ENCODE peak calls at places on chromosomes 2 and 18, in nine cellular contexts. One of them, this sample, is unnamed.
A peak's percentile ranks its signal among the peaks of the same experiment; 100 is the strongest.

GRCh38 chr2:17814601-17815000 is 1.7 kb upstream of the MSGN1 start:
- DNase-seq in tibial artery: no peak
- DNase-seq in PC-9: no peak
- DNase-seq in activated naive CD4-positive, alpha-beta T cell: no peak
- DNase-seq in ELR: no peak
- DNase-seq in HS-5: no peak
- DNase-seq in neural crest cell: no peak
- DNase-seq in Peyer's patch: no peak
- DNase-seq in AG20443: no peak
- DNase-seq in this sample: no peak

GRCh38 chr2:203732072-203732952 is 25.9 kb downstream of the CD28 start:
- DNase-seq in ELR: no peak
- DNase-seq in HS-5: no peak
- DNase-seq in AG20443: no peak
- DNase-seq in PC-9: no peak
- DNase-seq in neural crest cell: no peak
- DNase-seq in activated naive CD4-positive, alpha-beta T cell: no peak
- DNase-seq in Peyer's patch: no peak
- DNase-seq in tibial artery: no peak
- DNase-seq in this sample: no peak

GRCh38 chr2:116132833-116133232 is 1681.7 kb upstream of the DDX18 start:
- DNase-seq in HS-5: no peak
- DNase-seq in activated naive CD4-positive, alpha-beta T cell: no peak
- DNase-seq in neural crest cell: no peak
- DNase-seq in ELR: no peak
- DNase-seq in Peyer's patch: no peak
- DNase-seq in tibial artery: no peak
- DNase-seq in PC-9: no peak
- DNase-seq in AG20443: no peak
- DNase-seq in this sample: no peak

GRCh38 chr2:205593891-205594290 is 88.4 kb upstream of the NRP2 start:
- DNase-seq in PC-9: no peak
- DNase-seq in activated naive CD4-positive, alpha-beta T cell: no peak
- DNase-seq in tibial artery: no peak
- DNase-seq in AG20443: no peak
- DNase-seq in HS-5: no peak
- DNase-seq in Peyer's patch: no peak
- DNase-seq in neural crest cell: no peak
- DNase-seq in ELR: no peak
- DNase-seq in this sample: no peak

GRCh38 chr2:66843856-66844255 is 408.9 kb downstream of the MEIS1 start:
- DNase-seq in neural crest cell: no peak
- DNase-seq in AG20443: no peak
- DNase-seq in HS-5: no peak
- DNase-seq in ELR: no peak
- DNase-seq in PC-9: no peak
- DNase-seq in Peyer's patch: no peak
- DNase-seq in activated naive CD4-positive, alpha-beta T cell: no peak
- DNase-seq in tibial artery: no peak
- DNase-seq in this sample: no peak

GRCh38 chr2:71544919-71545571 is 91.7 kb downstream of the DYSF start:
- DNase-seq in neural crest cell: no peak
- DNase-seq in activated naive CD4-positive, alpha-beta T cell: no peak
- DNase-seq in HS-5: no peak
- DNase-seq in PC-9: no peak
- DNase-seq in ELR: no peak
- DNase-seq in AG20443: no peak
- DNase-seq in Peyer's patch: no peak
- DNase-seq in tibial artery: peak; percentile 48
- DNase-seq in this sample: no peak

GRCh38 chr2:149160701-149161217 is 122.3 kb downstream of the LYPD6B start:
- DNase-seq in ELR: no peak
- DNase-seq in HS-5: no peak
- DNase-seq in AG20443: no peak
- DNase-seq in neural crest cell: no peak
- DNase-seq in tibial artery: no peak
- DNase-seq in activated naive CD4-positive, alpha-beta T cell: no peak
- DNase-seq in Peyer's patch: peak; percentile 17
- DNase-seq in PC-9: no peak
- DNase-seq in this sample: no peak

GRCh38 chr2:66686768-66687167 is 251.8 kb downstream of the MEIS1 start:
- DNase-seq in activated naive CD4-positive, alpha-beta T cell: no peak
- DNase-seq in Peyer's patch: no peak
- DNase-seq in HS-5: no peak
- DNase-seq in neural crest cell: no peak
- DNase-seq in ELR: no peak
- DNase-seq in AG20443: no peak
- DNase-seq in tibial artery: no peak
- DNase-seq in PC-9: no peak
- DNase-seq in this sample: no peak

GRCh38 chr2:24515841-24516240 is 24.8 kb downstream of the NCOA1 start:
- DNase-seq in AG20443: peak; percentile 9
- DNase-seq in activated naive CD4-positive, alpha-beta T cell: no peak
- DNase-seq in ELR: no peak
- DNase-seq in HS-5: no peak
- DNase-seq in PC-9: no peak
- DNase-seq in tibial artery: no peak
- DNase-seq in neural crest cell: no peak
- DNase-seq in Peyer's patch: no peak
- DNase-seq in this sample: no peak

GRCh38 chr2:165328272-165328671 is 89.1 kb downstream of the SCN2A start:
- DNase-seq in ELR: no peak
- DNase-seq in PC-9: no peak
- DNase-seq in tibial artery: no peak
- DNase-seq in activated naive CD4-positive, alpha-beta T cell: no peak
- DNase-seq in Peyer's patch: no peak
- DNase-seq in neural crest cell: no peak
- DNase-seq in HS-5: no peak
- DNase-seq in AG20443: no peak
- DNase-seq in this sample: no peak

GRCh38 chr2:148674063-148675020 is 29.8 kb downstream of the EPC2 start:
- DNase-seq in neural crest cell: no peak
- DNase-seq in AG20443: no peak
- DNase-seq in ELR: peak; percentile 51
- DNase-seq in Peyer's patch: no peak
- DNase-seq in activated naive CD4-positive, alpha-beta T cell: no peak
- DNase-seq in tibial artery: no peak
- DNase-seq in PC-9: no peak
- DNase-seq in HS-5: no peak
- DNase-seq in this sample: no peak

GRCh38 chr2:62112192-62112591 is 83.7 kb upstream of the B3GNT2 start:
- DNase-seq in activated naive CD4-positive, alpha-beta T cell: no peak
- DNase-seq in tibial artery: no peak
- DNase-seq in Peyer's patch: no peak
- DNase-seq in HS-5: no peak
- DNase-seq in AG20443: peak; percentile 30
- DNase-seq in PC-9: no peak
- DNase-seq in ELR: no peak
- DNase-seq in neural crest cell: no peak
- DNase-seq in this sample: no peak

GRCh38 chr18:6059551-6059950 is 164.2 kb upstream of the TMEM200C start:
- DNase-seq in Peyer's patch: no peak
- DNase-seq in tibial artery: no peak
- DNase-seq in ELR: no peak
- DNase-seq in HS-5: no peak
- DNase-seq in activated naive CD4-positive, alpha-beta T cell: no peak
- DNase-seq in neural crest cell: no peak
- DNase-seq in PC-9: no peak
- DNase-seq in AG20443: no peak
- DNase-seq in this sample: no peak

GRCh38 chr2:232103140-232103737 is 141.7 kb downstream of the DIS3L2 start:
- DNase-seq in Peyer's patch: no peak
- DNase-seq in HS-5: no peak
- DNase-seq in activated naive CD4-positive, alpha-beta T cell: no peak
- DNase-seq in AG20443: no peak
- DNase-seq in ELR: no peak
- DNase-seq in neural crest cell: no peak
- DNase-seq in PC-9: no peak
- DNase-seq in tibial artery: no peak
- DNase-seq in this sample: no peak

GRCh38 chr2:7026740-7027139 is 109.5 kb downstream of the RNF144A start:
- DNase-seq in PC-9: no peak
- DNase-seq in Peyer's patch: no peak
- DNase-seq in neural crest cell: no peak
- DNase-seq in ELR: no peak
- DNase-seq in tibial artery: no peak
- DNase-seq in HS-5: no peak
- DNase-seq in AG20443: no peak
- DNase-seq in activated naive CD4-positive, alpha-beta T cell: no peak
- DNase-seq in this sample: peak; percentile 72

GRCh38 chr18:44090453-44090852 is 590.2 kb upstream of the SETBP1 start:
- DNase-seq in AG20443: no peak
- DNase-seq in HS-5: no peak
- DNase-seq in tibial artery: no peak
- DNase-seq in PC-9: no peak
- DNase-seq in Peyer's patch: no peak
- DNase-seq in activated naive CD4-positive, alpha-beta T cell: no peak
- DNase-seq in ELR: no peak
- DNase-seq in neural crest cell: no peak
- DNase-seq in this sample: no peak

GRCh38 chr2:200302940-200303727 is 3.4 kb upstream of the SPATS2L start:
- DNase-seq in ELR: peak; percentile 98
- DNase-seq in AG20443: no peak
- DNase-seq in PC-9: peak; percentile 94
- DNase-seq in activated naive CD4-positive, alpha-beta T cell: no peak
- DNase-seq in tibial artery: no peak
- DNase-seq in HS-5: peak; percentile 86
- DNase-seq in Peyer's patch: no peak
- DNase-seq in neural crest cell: no peak
- DNase-seq in this sample: no peak

GRCh38 chr18:45505497-45506206 is 109.6 kb upstream of the SLC14A2 start:
- DNase-seq in ELR: no peak
- DNase-seq in HS-5: no peak
- DNase-seq in AG20443: peak; percentile 12
- DNase-seq in PC-9: no peak
- DNase-seq in Peyer's patch: no peak
- DNase-seq in tibial artery: no peak
- DNase-seq in neural crest cell: no peak
- DNase-seq in activated naive CD4-positive, alpha-beta T cell: no peak
- DNase-seq in this sample: no peak

GRCh38 chr2:190335225-190335559 is 8.2 kb upstream of the INPP1 start:
- DNase-seq in AG20443: no peak
- DNase-seq in Peyer's patch: no peak
- DNase-seq in PC-9: no peak
- DNase-seq in tibial artery: no peak
- DNase-seq in neural crest cell: no peak
- DNase-seq in HS-5: no peak
- DNase-seq in ELR: no peak
- DNase-seq in activated naive CD4-positive, alpha-beta T cell: no peak
- DNase-seq in this sample: no peak

GRCh38 chr2:96102596-96103387 is 13.6 kb downstream of the ADRA2B start:
- DNase-seq in tibial artery: peak; percentile 39
- DNase-seq in PC-9: no peak
- DNase-seq in neural crest cell: no peak
- DNase-seq in activated naive CD4-positive, alpha-beta T cell: no peak
- DNase-seq in ELR: no peak
- DNase-seq in Peyer's patch: no peak
- DNase-seq in HS-5: no peak
- DNase-seq in AG20443: no peak
- DNase-seq in this sample: peak; percentile 12

GRCh38 chr2:215609089-215610032 is 173.5 kb upstream of the FN1 start:
- DNase-seq in ELR: peak; percentile 89
- DNase-seq in PC-9: peak; percentile 34
- DNase-seq in HS-5: no peak
- DNase-seq in neural crest cell: no peak
- DNase-seq in tibial artery: no peak
- DNase-seq in Peyer's patch: no peak
- DNase-seq in activated naive CD4-positive, alpha-beta T cell: no peak
- DNase-seq in AG20443: no peak
- DNase-seq in this sample: no peak

GRCh38 chr2:233471291-233472035 is 95.1 kb downstream of the USP40 start:
- DNase-seq in Peyer's patch: no peak
- DNase-seq in AG20443: no peak
- DNase-seq in neural crest cell: no peak
- DNase-seq in HS-5: no peak
- DNase-seq in PC-9: no peak
- DNase-seq in activated naive CD4-positive, alpha-beta T cell: no peak
- DNase-seq in ELR: no peak
- DNase-seq in tibial artery: peak; percentile 62
- DNase-seq in this sample: peak; percentile 8

GRCh38 chr18:79327199-79327545 is 68.6 kb upstream of the NFATC1 start:
- DNase-seq in ELR: no peak
- DNase-seq in neural crest cell: no peak
- DNase-seq in AG20443: no peak
- DNase-seq in PC-9: no peak
- DNase-seq in Peyer's patch: no peak
- DNase-seq in activated naive CD4-positive, alpha-beta T cell: no peak
- DNase-seq in HS-5: no peak
- DNase-seq in tibial artery: no peak
- DNase-seq in this sample: no peak

GRCh38 chr2:176702169-176702568 is 432.9 kb downstream of the MTX2 start:
- DNase-seq in neural crest cell: no peak
- DNase-seq in AG20443: no peak
- DNase-seq in HS-5: no peak
- DNase-seq in activated naive CD4-positive, alpha-beta T cell: no peak
- DNase-seq in Peyer's patch: no peak
- DNase-seq in tibial artery: no peak
- DNase-seq in ELR: no peak
- DNase-seq in PC-9: no peak
- DNase-seq in this sample: no peak

GRCh38 chr18:3088444-3088843 is 75.5 kb upstream of the LPIN2 start:
- DNase-seq in activated naive CD4-positive, alpha-beta T cell: no peak
- DNase-seq in ELR: no peak
- DNase-seq in tibial artery: no peak
- DNase-seq in PC-9: no peak
- DNase-seq in neural crest cell: no peak
- DNase-seq in Peyer's patch: no peak
- DNase-seq in AG20443: no peak
- DNase-seq in HS-5: no peak
- DNase-seq in this sample: no peak

GRCh38 chr2:100821255-100821912 is 1.4 kb downstream of the NPAS2 start:
- DNase-seq in HS-5: no peak
- DNase-seq in activated naive CD4-positive, alpha-beta T cell: no peak
- DNase-seq in AG20443: no peak
- DNase-seq in PC-9: no peak
- DNase-seq in Peyer's patch: no peak
- DNase-seq in ELR: peak; percentile 26
- DNase-seq in neural crest cell: no peak
- DNase-seq in tibial artery: no peak
- DNase-seq in this sample: no peak

GRCh38 chr2:31127931-31128330 is 10.3 kb downstream of the GALNT14 start:
- DNase-seq in tibial artery: no peak
- DNase-seq in PC-9: no peak
- DNase-seq in HS-5: no peak
- DNase-seq in activated naive CD4-positive, alpha-beta T cell: no peak
- DNase-seq in Peyer's patch: no peak
- DNase-seq in neural crest cell: no peak
- DNase-seq in ELR: no peak
- DNase-seq in AG20443: no peak
- DNase-seq in this sample: no peak

GRCh38 chr2:41989503-41990180 is 58.2 kb upstream of the PKDCC start:
- DNase-seq in neural crest cell: peak; percentile 22
- DNase-seq in Peyer's patch: no peak
- DNase-seq in HS-5: no peak
- DNase-seq in PC-9: peak; percentile 72
- DNase-seq in activated naive CD4-positive, alpha-beta T cell: no peak
- DNase-seq in AG20443: no peak
- DNase-seq in ELR: no peak
- DNase-seq in tibial artery: no peak
- DNase-seq in this sample: no peak

GRCh38 chr2:21358971-21359370 is 235.2 kb downstream of the TDRD15 start:
- DNase-seq in Peyer's patch: no peak
- DNase-seq in neural crest cell: no peak
- DNase-seq in HS-5: no peak
- DNase-seq in activated naive CD4-positive, alpha-beta T cell: no peak
- DNase-seq in AG20443: no peak
- DNase-seq in PC-9: no peak
- DNase-seq in ELR: no peak
- DNase-seq in tibial artery: no peak
- DNase-seq in this sample: no peak

GRCh38 chr2:83071352-83071751 is 1387.7 kb downstream of the SUCLG1 start:
- DNase-seq in Peyer's patch: no peak
- DNase-seq in PC-9: no peak
- DNase-seq in neural crest cell: no peak
- DNase-seq in tibial artery: no peak
- DNase-seq in HS-5: no peak
- DNase-seq in activated naive CD4-positive, alpha-beta T cell: no peak
- DNase-seq in ELR: no peak
- DNase-seq in AG20443: no peak
- DNase-seq in this sample: no peak

GRCh38 chr2:65053199-65053598 is 3.0 kb upstream of the CEP68 start:
- DNase-seq in Peyer's patch: peak; percentile 79
- DNase-seq in ELR: no peak
- DNase-seq in AG20443: no peak
- DNase-seq in PC-9: no peak
- DNase-seq in neural crest cell: no peak
- DNase-seq in activated naive CD4-positive, alpha-beta T cell: no peak
- DNase-seq in tibial artery: no peak
- DNase-seq in HS-5: no peak
- DNase-seq in this sample: no peak